ENCODE peak calls at places on chromosomes 7 and 10, in four cellular contexts. One of them, this sample, is unnamed. For H3K4me1, the result is how much of the 10 kb centered on the place peaks cover.

GRCh38 chr7:44395067-44395466 is 69.7 kb upstream of the CAMK2B start:
- DNase-seq in GM23338: no peak
- DNase-seq in A549: no peak
- DNase-seq in IMR-90: no peak
- DNase-seq in this sample: no peak

GRCh38 chr10:88968316-88968882 is 15.8 kb upstream of the ACTA2 start:
- DNase-seq in A549: no peak
- DNase-seq in IMR-90: no peak
- DNase-seq in GM23338: no peak
- DNase-seq in this sample: no peak

GRCh38 chr10:44393834-44394547 is 9.1 kb upstream of the CXCL12 start:
- DNase-seq in A549: no peak
- DNase-seq in GM23338: no peak
- DNase-seq in IMR-90: no peak
- DNase-seq in this sample: no peak

GRCh38 chr7:18792866-18793595 is 297.5 kb downstream of the HDAC9 start:
- DNase-seq in A549: no peak
- DNase-seq in GM23338: no peak
- DNase-seq in IMR-90: peak
- DNase-seq in this sample: peak

GRCh38 chr10:97724341-97724941 is 10.9 kb downstream of the MARVELD1 start:
- DNase-seq in A549: peak
- DNase-seq in IMR-90: peak
- DNase-seq in GM23338: no peak
- DNase-seq in this sample: no peak

GRCh38 chr10:89575037-89575436 is 39.6 kb upstream of the SLC16A12 start:
- DNase-seq in IMR-90: peak
- DNase-seq in A549: no peak
- DNase-seq in GM23338: no peak
- DNase-seq in this sample: no peak

GRCh38 chr7:108093341-108093740 is 36.8 kb downstream of the LAMB4 start:
- DNase-seq in IMR-90: no peak
- DNase-seq in A549: no peak
- DNase-seq in GM23338: no peak
- DNase-seq in this sample: no peak

GRCh38 chr10:132570771-132571564 is 33.4 kb downstream of the INPP5A start:
- DNase-seq in GM23338: no peak
- DNase-seq in IMR-90: no peak
- DNase-seq in A549: no peak
- DNase-seq in this sample: no peak

GRCh38 chr10:95445837-95446347 is 115.3 kb downstream of the SORBS1 start:
- DNase-seq in GM23338: peak
- DNase-seq in IMR-90: peak
- DNase-seq in A549: peak
- DNase-seq in this sample: peak

GRCh38 chr10:69567920-69568319 is 5.3 kb downstream of the NEUROG3 start:
- DNase-seq in GM23338: peak
- DNase-seq in A549: peak
- DNase-seq in IMR-90: peak
- DNase-seq in this sample: peak

GRCh38 chr7:20777377-20778062 is 9.2 kb downstream of the SP8 start:
- DNase-seq in A549: no peak
- DNase-seq in GM23338: peak
- DNase-seq in IMR-90: no peak
- DNase-seq in this sample: peak

GRCh38 chr7:30396379-30396778 is 82.2 kb downstream of the NOD1 start:
- DNase-seq in GM23338: peak
- DNase-seq in IMR-90: no peak
- DNase-seq in A549: peak
- DNase-seq in this sample: peak

GRCh38 chr7:7228967-7229366 is 46.6 kb downstream of the C1GALT1 start:
- DNase-seq in A549: no peak
- DNase-seq in IMR-90: no peak
- DNase-seq in GM23338: no peak
- DNase-seq in this sample: no peak

GRCh38 chr7:24981544-24981951 is 1.6 kb upstream of the OSBPL3 start:
- DNase-seq in A549: peak
- DNase-seq in GM23338: peak
- DNase-seq in IMR-90: peak
- DNase-seq in this sample: peak

GRCh38 chr10:64071218-64071617 is 550.0 kb downstream of the REEP3 start:
- DNase-seq in A549: no peak
- DNase-seq in GM23338: no peak
- DNase-seq in IMR-90: no peak
- DNase-seq in this sample: no peak

GRCh38 chr10:68096913-68097509 is 12.3 kb upstream of the MYPN start:
- DNase-seq in GM23338: peak
- DNase-seq in A549: peak
- DNase-seq in IMR-90: peak
- DNase-seq in this sample: peak

GRCh38 chr10:91536101-91536500 is 96.8 kb downstream of the PPP1R3C start:
- DNase-seq in A549: no peak
- DNase-seq in GM23338: no peak
- DNase-seq in IMR-90: peak
- DNase-seq in this sample: no peak

GRCh38 chr10:72831696-72832355 is 61.7 kb upstream of the OIT3 start:
- DNase-seq in IMR-90: peak
- DNase-seq in GM23338: no peak
- DNase-seq in A549: no peak
- DNase-seq in this sample: no peak

GRCh38 chr10:109454691-109455090 is 468.6 kb downstream of the XPNPEP1 start:
- DNase-seq in IMR-90: no peak
- DNase-seq in GM23338: no peak
- DNase-seq in A549: no peak
- DNase-seq in this sample: no peak

GRCh38 chr7:70730451-70731110 is 401.4 kb upstream of the GALNT17 start:
- DNase-seq in IMR-90: no peak
- DNase-seq in GM23338: no peak
- DNase-seq in A549: no peak
- DNase-seq in this sample: no peak

GRCh38 chr10:91034494-91035157 is 113.7 kb upstream of the ANKRD1 start:
- DNase-seq in GM23338: peak
- DNase-seq in IMR-90: peak
- DNase-seq in A549: no peak
- DNase-seq in this sample: peak

GRCh38 chr7:142459557-142459963 is 201.7 kb upstream of the PRSS58 start:
- DNase-seq in A549: peak
- DNase-seq in GM23338: peak
- DNase-seq in IMR-90: peak
- DNase-seq in this sample: peak

GRCh38 chr7:113774182-113774807 is 144.5 kb downstream of the PPP1R3A start:
- DNase-seq in GM23338: peak
- DNase-seq in IMR-90: peak
- DNase-seq in A549: peak
- DNase-seq in this sample: peak

GRCh38 chr10:3793553-3793952 is 8.5 kb upstream of the KLF6 start:
- DNase-seq in A549: no peak
- DNase-seq in IMR-90: no peak
- DNase-seq in GM23338: no peak
- DNase-seq in this sample: no peak

GRCh38 chr10:3790858-3791257 is 5.8 kb upstream of the KLF6 start:
- DNase-seq in GM23338: no peak
- DNase-seq in A549: no peak
- DNase-seq in IMR-90: no peak
- DNase-seq in this sample: no peak

GRCh38 chr10:3790272-3790671 is 5.3 kb upstream of the KLF6 start:
- DNase-seq in IMR-90: no peak
- DNase-seq in A549: no peak
- DNase-seq in GM23338: no peak
- DNase-seq in this sample: no peak

GRCh38 chr10:3791974-3792633 is 7.1 kb upstream of the KLF6 start:
- DNase-seq in GM23338: no peak
- DNase-seq in IMR-90: peak
- DNase-seq in A549: no peak
- DNase-seq in this sample: no peak

GRCh38 chr10:3792710-3793219 is 7.8 kb upstream of the KLF6 start:
- DNase-seq in IMR-90: no peak
- DNase-seq in A549: no peak
- DNase-seq in GM23338: no peak
- DNase-seq in this sample: no peak
- H3K4me1 ChIP-seq in IMR-90: under half
- H3K4me1 ChIP-seq in A549: under half
- H3K4me1 ChIP-seq in GM23338: under half
- H3K4me1 ChIP-seq in this sample: under half

GRCh38 chr7:139108256-139109187 is 998 bp downstream of the ZC3HAV1 start:
- DNase-seq in GM23338: peak
- DNase-seq in IMR-90: peak
- DNase-seq in A549: peak
- DNase-seq in this sample: peak

GRCh38 chr7:139109188-139109982 is at the start of gene ZC3HAV1:
- DNase-seq in A549: peak
- DNase-seq in GM23338: peak
- DNase-seq in IMR-90: peak
- DNase-seq in this sample: peak

GRCh38 chr7:139111147-139111546 is 1.6 kb upstream of the ZC3HAV1 start:
- DNase-seq in A549: no peak
- DNase-seq in IMR-90: no peak
- DNase-seq in GM23338: no peak
- DNase-seq in this sample: no peak

GRCh38 chr7:139111885-139112284 is 2.4 kb upstream of the ZC3HAV1 start:
- DNase-seq in GM23338: no peak
- DNase-seq in A549: no peak
- DNase-seq in IMR-90: no peak
- DNase-seq in this sample: no peak

GRCh38 chr7:139109983-139110411 is 477 bp upstream of the ZC3HAV1 start:
- DNase-seq in IMR-90: no peak
- DNase-seq in A549: no peak
- DNase-seq in GM23338: no peak
- DNase-seq in this sample: no peak
- H3K27ac ChIP-seq in IMR-90: peak
- H3K27ac ChIP-seq in A549: peak
- H3K27ac ChIP-seq in GM23338: no peak
- H3K27ac ChIP-seq in this sample: peak

DNA sequence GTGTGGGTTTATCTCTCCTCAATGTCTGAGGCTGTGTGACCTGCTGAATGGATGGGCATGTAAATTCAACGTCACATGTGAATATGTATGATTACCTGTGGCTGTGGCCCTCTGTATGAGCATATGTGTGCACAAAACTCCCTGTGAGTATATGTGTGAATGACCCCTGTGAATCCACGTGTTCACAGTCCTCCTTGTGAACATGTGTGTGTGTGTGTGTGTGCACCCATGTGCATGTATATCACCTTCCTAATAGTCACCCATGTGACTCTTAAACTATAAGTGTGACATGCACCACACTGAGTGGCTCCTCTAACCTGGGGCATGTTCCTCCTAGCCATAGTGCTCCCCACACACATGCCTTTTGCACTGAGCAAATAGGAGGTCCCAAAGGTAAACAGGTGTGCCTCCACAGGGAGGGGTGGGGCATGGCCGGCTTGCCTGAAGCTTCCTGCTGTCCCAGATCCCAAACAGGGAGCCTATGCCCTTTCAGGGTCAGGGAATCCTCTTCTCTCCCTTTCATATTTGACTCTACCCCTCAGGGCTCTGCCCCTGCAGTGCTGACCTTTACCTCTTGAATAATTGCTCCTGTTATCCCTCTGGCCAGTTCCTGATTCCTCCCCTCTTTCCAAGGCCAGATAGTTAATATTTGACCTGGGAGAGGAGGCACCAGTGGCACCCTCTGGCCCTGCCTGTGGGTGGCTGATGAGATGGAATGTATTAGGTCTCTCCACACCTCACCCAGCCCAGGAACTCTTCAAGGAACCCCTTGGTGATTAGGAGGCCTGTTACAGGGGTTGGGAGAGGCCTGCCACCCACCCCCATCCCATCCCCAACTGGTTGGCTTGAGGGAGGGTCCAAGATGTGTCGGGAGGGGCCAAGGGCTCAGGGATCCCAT is 1.9 kb downstream of the SEMA4G start:
- DNase-seq in IMR-90: no peak
- DNase-seq in A549: peak
- DNase-seq in GM23338: no peak
- DNase-seq in this sample: no peak
- H3K4me2 ChIP-seq in IMR-90: no peak
- H3K4me2 ChIP-seq in A549: peak
- H3K4me2 ChIP-seq in GM23338: no peak
- H3K4me2 ChIP-seq in this sample: no peak

DNA sequence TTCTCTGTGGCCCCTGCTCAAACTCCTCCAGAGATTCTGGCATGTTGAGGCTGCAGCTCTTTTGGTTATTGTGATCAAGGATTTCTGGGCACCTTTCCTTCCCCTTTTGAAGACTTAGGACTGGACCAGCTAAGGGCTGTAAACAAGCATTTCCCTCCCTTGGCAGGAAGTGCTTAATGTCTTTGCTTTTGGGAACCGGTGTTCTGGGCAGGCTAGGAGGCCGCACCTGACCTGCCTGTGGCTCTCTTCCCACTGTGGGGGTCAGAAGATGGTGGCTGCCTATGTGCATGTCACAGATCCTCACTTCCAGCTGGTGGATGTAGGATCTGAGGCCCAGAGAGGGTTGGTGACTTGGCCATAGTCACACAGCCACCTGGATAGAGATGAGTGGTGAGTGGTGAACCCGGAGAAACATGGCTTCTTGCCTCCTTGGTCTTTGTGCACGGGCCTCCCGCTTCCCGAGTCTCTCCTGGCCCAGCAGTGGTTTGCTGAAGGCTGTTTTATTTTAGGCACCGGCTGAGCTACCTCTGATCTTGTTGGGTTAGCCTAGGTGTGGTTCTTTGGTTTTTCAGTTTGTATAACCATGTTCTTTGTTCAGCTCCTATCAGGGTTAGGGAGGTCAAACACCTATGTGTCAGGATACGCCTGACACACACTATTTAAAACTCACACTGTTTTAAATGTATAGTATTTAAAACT is 82.0 kb downstream of the GRK5 start:
- DNase-seq in GM23338: no peak
- DNase-seq in IMR-90: no peak
- DNase-seq in A549: no peak
- DNase-seq in this sample: no peak
- H3K4me1 ChIP-seq in GM23338: under half
- H3K4me1 ChIP-seq in IMR-90: under half
- H3K4me1 ChIP-seq in A549: under half
- H3K4me1 ChIP-seq in this sample: under half